ENCODE peak calls at places on chromosomes 4 and X, in five cellular contexts. One of them, this sample, is unnamed.

GRCh38 chr4:149884046-149884445 is 68.4 kb upstream of the IQCM start:
- DNase-seq in heart right ventricle: peak
- DNase-seq in dorsolateral prefrontal cortex: peak
- DNase-seq in epithelial cell of esophagus: peak
- DNase-seq in fibroblast of lung: peak
- DNase-seq in this sample: peak

GRCh38 chrX:85499400-85499799 is 119.9 kb upstream of the POF1B start:
- DNase-seq in dorsolateral prefrontal cortex: no peak
- DNase-seq in fibroblast of lung: no peak
- DNase-seq in epithelial cell of esophagus: peak
- DNase-seq in heart right ventricle: no peak
- DNase-seq in this sample: no peak

GRCh38 chr4:80307183-80307735 is 28.3 kb upstream of the CFAP299 start:
- DNase-seq in fibroblast of lung: peak
- DNase-seq in heart right ventricle: no peak
- DNase-seq in dorsolateral prefrontal cortex: no peak
- DNase-seq in epithelial cell of esophagus: peak
- DNase-seq in this sample: peak

GRCh38 chrX:23861215-23861896 is 46.4 kb downstream of the APOO start:
- DNase-seq in fibroblast of lung: no peak
- DNase-seq in epithelial cell of esophagus: no peak
- DNase-seq in dorsolateral prefrontal cortex: no peak
- DNase-seq in heart right ventricle: no peak
- DNase-seq in this sample: no peak

GRCh38 chr4:54277691-54278090 is 48.6 kb downstream of the PDGFRA start:
- DNase-seq in heart right ventricle: no peak
- DNase-seq in epithelial cell of esophagus: peak
- DNase-seq in fibroblast of lung: peak
- DNase-seq in dorsolateral prefrontal cortex: no peak
- DNase-seq in this sample: peak

GRCh38 chr4:37139987-37140386 is 104.6 kb upstream of the NWD2 start:
- DNase-seq in dorsolateral prefrontal cortex: no peak
- DNase-seq in fibroblast of lung: no peak
- DNase-seq in epithelial cell of esophagus: no peak
- DNase-seq in heart right ventricle: no peak
- DNase-seq in this sample: no peak

GRCh38 chrX:37686348-37686736 is 751 bp downstream of the XK start:
- DNase-seq in heart right ventricle: no peak
- DNase-seq in fibroblast of lung: no peak
- DNase-seq in epithelial cell of esophagus: no peak
- DNase-seq in dorsolateral prefrontal cortex: no peak
- DNase-seq in this sample: no peak

GRCh38 chrX:51395807-51396728 is 63.4 kb downstream of the NUDT10 start:
- DNase-seq in fibroblast of lung: peak
- DNase-seq in epithelial cell of esophagus: peak
- DNase-seq in dorsolateral prefrontal cortex: no peak
- DNase-seq in heart right ventricle: peak
- DNase-seq in this sample: no peak

GRCh38 chr4:105329081-105329480 is 144.8 kb downstream of the PPA2 start:
- DNase-seq in epithelial cell of esophagus: no peak
- DNase-seq in heart right ventricle: no peak
- DNase-seq in dorsolateral prefrontal cortex: no peak
- DNase-seq in fibroblast of lung: no peak
- DNase-seq in this sample: no peak

GRCh38 chrX:861335-861890 is 230.8 kb downstream of the SHOX start:
- DNase-seq in dorsolateral prefrontal cortex: no peak
- DNase-seq in fibroblast of lung: no peak
- DNase-seq in heart right ventricle: no peak
- DNase-seq in epithelial cell of esophagus: no peak
- DNase-seq in this sample: no peak

GRCh38 chr4:147704846-147705245 is 20.9 kb upstream of the PRMT9 start:
- DNase-seq in fibroblast of lung: no peak
- DNase-seq in dorsolateral prefrontal cortex: no peak
- DNase-seq in heart right ventricle: no peak
- DNase-seq in epithelial cell of esophagus: no peak
- DNase-seq in this sample: no peak

GRCh38 chr4:151709587-151709986 is 51.2 kb downstream of the GATB start:
- DNase-seq in fibroblast of lung: no peak
- DNase-seq in epithelial cell of esophagus: no peak
- DNase-seq in dorsolateral prefrontal cortex: no peak
- DNase-seq in heart right ventricle: no peak
- DNase-seq in this sample: no peak

GRCh38 chrX:135543924-135544323 is 23.5 kb downstream of the INTS6L start:
- DNase-seq in heart right ventricle: no peak
- DNase-seq in fibroblast of lung: no peak
- DNase-seq in epithelial cell of esophagus: peak
- DNase-seq in dorsolateral prefrontal cortex: no peak
- DNase-seq in this sample: no peak

DNA sequence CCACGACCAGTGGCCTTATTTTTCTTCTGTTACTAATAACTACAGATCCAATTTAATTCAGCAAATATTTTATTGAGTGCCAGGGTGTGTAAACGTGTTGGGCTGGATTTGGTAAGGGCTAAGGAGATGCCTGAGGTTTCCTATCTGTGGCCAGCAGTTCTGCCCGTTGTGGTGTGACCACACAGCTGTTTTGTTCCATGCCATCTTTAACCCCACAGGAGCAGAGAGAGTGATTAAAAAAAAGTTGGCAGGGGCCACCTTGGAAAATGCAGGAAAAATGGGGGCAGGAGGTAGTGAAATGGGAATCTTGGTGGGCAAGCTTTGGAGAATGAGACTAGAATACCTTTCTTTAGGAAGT is 1.1 kb downstream of the PLAC8 start:
- DNase-seq in fibroblast of lung: peak
- DNase-seq in epithelial cell of esophagus: no peak
- DNase-seq in dorsolateral prefrontal cortex: no peak
- DNase-seq in heart right ventricle: no peak
- DNase-seq in this sample: no peak
- H3K4me3 ChIP-seq in fibroblast of lung: no peak
- H3K4me3 ChIP-seq in epithelial cell of esophagus: no peak
- H3K4me3 ChIP-seq in dorsolateral prefrontal cortex: no peak
- H3K4me3 ChIP-seq in heart right ventricle: peak
- H3K4me3 ChIP-seq in this sample: no peak

GRCh38 chr4:93199492-93199891 is 629.1 kb upstream of the ATOH1 start:
- DNase-seq in dorsolateral prefrontal cortex: no peak
- DNase-seq in heart right ventricle: no peak
- DNase-seq in fibroblast of lung: peak
- DNase-seq in epithelial cell of esophagus: peak
- DNase-seq in this sample: peak
- TF ChIP-seq CTCF in dorsolateral prefrontal cortex: peak
- TF ChIP-seq CTCF in heart right ventricle: no peak
- TF ChIP-seq CTCF in fibroblast of lung: peak
- TF ChIP-seq CTCF in epithelial cell of esophagus: peak
- TF ChIP-seq CTCF in this sample: peak

GRCh38 chr4:112094330-112094729 is 50.9 kb upstream of the FAM241A start:
- DNase-seq in epithelial cell of esophagus: no peak
- DNase-seq in fibroblast of lung: no peak
- DNase-seq in dorsolateral prefrontal cortex: no peak
- DNase-seq in heart right ventricle: no peak
- DNase-seq in this sample: no peak
- H3K4me3 ChIP-seq in epithelial cell of esophagus: no peak
- H3K4me3 ChIP-seq in fibroblast of lung: no peak
- H3K4me3 ChIP-seq in dorsolateral prefrontal cortex: no peak
- H3K4me3 ChIP-seq in heart right ventricle: no peak
- H3K4me3 ChIP-seq in this sample: no peak

GRCh38 chr4:51884606-51885005 is 41.7 kb downstream of the DCUN1D4 start:
- DNase-seq in heart right ventricle: no peak
- DNase-seq in fibroblast of lung: no peak
- DNase-seq in epithelial cell of esophagus: no peak
- DNase-seq in dorsolateral prefrontal cortex: no peak
- DNase-seq in this sample: no peak

GRCh38 chr4:51884055-51884454 is 41.1 kb downstream of the DCUN1D4 start:
- DNase-seq in heart right ventricle: no peak
- DNase-seq in dorsolateral prefrontal cortex: no peak
- DNase-seq in fibroblast of lung: no peak
- DNase-seq in epithelial cell of esophagus: no peak
- DNase-seq in this sample: no peak

GRCh38 chr4:51880016-51880915 is 37.3 kb downstream of the DCUN1D4 start:
- DNase-seq in dorsolateral prefrontal cortex: no peak
- DNase-seq in heart right ventricle: no peak
- DNase-seq in epithelial cell of esophagus: no peak
- DNase-seq in fibroblast of lung: no peak
- DNase-seq in this sample: no peak

GRCh38 chr4:51890760-51891159 is 47.8 kb downstream of the DCUN1D4 start:
- DNase-seq in fibroblast of lung: no peak
- DNase-seq in epithelial cell of esophagus: no peak
- DNase-seq in dorsolateral prefrontal cortex: no peak
- DNase-seq in heart right ventricle: no peak
- DNase-seq in this sample: no peak

DNA sequence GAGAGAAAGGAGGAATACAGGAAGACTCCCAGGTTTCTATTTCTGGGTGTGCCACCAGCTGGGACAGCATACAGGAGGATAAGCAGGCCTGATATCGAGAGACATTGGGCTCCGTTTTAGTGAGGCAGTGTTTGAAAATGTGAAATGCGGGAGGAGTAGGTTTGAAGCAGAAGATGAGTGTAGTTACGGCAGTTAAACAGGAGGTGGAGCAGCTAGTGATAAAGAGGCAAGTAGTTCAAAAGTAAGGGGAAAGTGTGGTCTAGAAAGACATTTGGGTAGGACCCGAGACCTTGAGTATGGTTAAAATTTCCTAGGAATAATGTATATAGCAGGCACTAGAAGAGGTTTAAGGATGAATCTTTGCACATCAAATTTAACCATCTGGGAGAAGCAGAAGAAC is 42.4 kb downstream of the DCUN1D4 start:
- DNase-seq in fibroblast of lung: peak
- DNase-seq in dorsolateral prefrontal cortex: no peak
- DNase-seq in heart right ventricle: no peak
- DNase-seq in epithelial cell of esophagus: peak
- DNase-seq in this sample: peak
- TF ChIP-seq CTCF in fibroblast of lung: peak
- TF ChIP-seq CTCF in dorsolateral prefrontal cortex: peak
- TF ChIP-seq CTCF in heart right ventricle: peak
- TF ChIP-seq CTCF in epithelial cell of esophagus: peak
- TF ChIP-seq CTCF in this sample: peak

This sample was measured in fibroblast of the aortic adventitia.